ENCODE peak calls at places on chromosomes 5 and 9, in four cellular contexts. One of them, this sample, is unnamed.

GRCh38 chr9:123121457-123121856 is 88.0 kb downstream of the GPR21 start:
- DNase-seq in WTC11: no peak
- DNase-seq in K562: no peak
- DNase-seq in HepG2: peak; percentile 45
- DNase-seq in this sample: no peak

GRCh38 chr5:45288746-45289145 is 407.4 kb downstream of the HCN1 start:
- DNase-seq in WTC11: no peak
- DNase-seq in K562: no peak
- DNase-seq in HepG2: no peak
- DNase-seq in this sample: no peak

GRCh38 chr5:65823174-65823573 is 101.2 kb downstream of the NLN start:
- DNase-seq in WTC11: no peak
- DNase-seq in K562: no peak
- DNase-seq in HepG2: no peak
- DNase-seq in this sample: peak; percentile 62

GRCh38 chr9:118991366-118992285 is 377.6 kb downstream of the BRINP1 start:
- DNase-seq in WTC11: peak; percentile 11
- DNase-seq in K562: no peak
- DNase-seq in HepG2: no peak
- DNase-seq in this sample: no peak

GRCh38 chr5:157379983-157380382 is 80.0 kb upstream of the NIPAL4 start:
- DNase-seq in WTC11: no peak
- DNase-seq in K562: no peak
- DNase-seq in HepG2: no peak
- DNase-seq in this sample: no peak

GRCh38 chr9:1871486-1872181 is 143.5 kb upstream of the SMARCA2 start:
- DNase-seq in WTC11: peak; percentile 16
- DNase-seq in K562: no peak
- DNase-seq in HepG2: peak; percentile 4
- DNase-seq in this sample: no peak

GRCh38 chr9:98280574-98280973 is 25.1 kb upstream of the TBC1D2 start:
- DNase-seq in WTC11: no peak
- DNase-seq in K562: no peak
- DNase-seq in HepG2: no peak
- DNase-seq in this sample: no peak

GRCh38 chr5:95331358-95331757 is 46.5 kb upstream of the MCTP1 start:
- DNase-seq in WTC11: no peak
- DNase-seq in K562: no peak
- DNase-seq in HepG2: no peak
- DNase-seq in this sample: no peak

GRCh38 chr9:99793528-99793927 is 28.2 kb upstream of the NR4A3 start:
- DNase-seq in WTC11: no peak
- DNase-seq in K562: no peak
- DNase-seq in HepG2: no peak
- DNase-seq in this sample: no peak

GRCh38 chr9:74824654-74825053 is 63.1 kb downstream of the TRPM6 start:
- DNase-seq in WTC11: no peak
- DNase-seq in K562: no peak
- DNase-seq in HepG2: no peak
- DNase-seq in this sample: peak; percentile 66

GRCh38 chr5:56783261-56783660 is 32.1 kb upstream of the MAP3K1 start:
- DNase-seq in WTC11: no peak
- DNase-seq in K562: no peak
- DNase-seq in HepG2: no peak
- DNase-seq in this sample: no peak

GRCh38 chr5:2714805-2715204 is 36.7 kb downstream of the IRX2 start:
- DNase-seq in WTC11: no peak
- DNase-seq in K562: no peak
- DNase-seq in HepG2: no peak
- DNase-seq in this sample: no peak

GRCh38 chr5:82031220-82032119 is 59.6 kb downstream of the ATG10 start:
- DNase-seq in WTC11: peak; percentile 48
- DNase-seq in K562: no peak
- DNase-seq in HepG2: no peak
- DNase-seq in this sample: no peak

GRCh38 chr5:158992104-158992740 is 107.5 kb downstream of the EBF1 start:
- DNase-seq in WTC11: no peak
- DNase-seq in K562: no peak
- DNase-seq in HepG2: no peak
- DNase-seq in this sample: no peak

GRCh38 chr5:116652196-116652729 is 77.6 kb upstream of the SEMA6A start:
- DNase-seq in WTC11: peak; percentile 33
- DNase-seq in K562: no peak
- DNase-seq in HepG2: peak; percentile 97
- DNase-seq in this sample: no peak

GRCh38 chr5:138351056-138351455 is 1.4 kb upstream of the KDM3B start:
- DNase-seq in WTC11: no peak
- DNase-seq in K562: no peak
- DNase-seq in HepG2: no peak
- DNase-seq in this sample: no peak

GRCh38 chr9:7320139-7320538 is 479.4 kb downstream of the DMAC1 start:
- DNase-seq in WTC11: no peak
- DNase-seq in K562: no peak
- DNase-seq in HepG2: no peak
- DNase-seq in this sample: peak; percentile 92

GRCh38 chr9:130305381-130305780 is 39.8 kb downstream of the HMCN2 start:
- DNase-seq in WTC11: no peak
- DNase-seq in K562: no peak
- DNase-seq in HepG2: no peak
- DNase-seq in this sample: no peak

GRCh38 chr9:86408121-86408520 is 53.9 kb upstream of the TUT7 start:
- DNase-seq in WTC11: no peak
- DNase-seq in K562: no peak
- DNase-seq in HepG2: no peak
- DNase-seq in this sample: no peak

GRCh38 chr5:60340965-60341471 is 358.9 kb downstream of the DEPDC1B start:
- DNase-seq in WTC11: no peak
- DNase-seq in K562: no peak
- DNase-seq in HepG2: no peak
- DNase-seq in this sample: no peak

GRCh38 chr5:178989311-178989710 is 5.8 kb downstream of the GRM6 start:
- DNase-seq in WTC11: no peak
- DNase-seq in K562: no peak
- DNase-seq in HepG2: no peak
- DNase-seq in this sample: no peak

GRCh38 chr9:125747765-125748510 is 765 bp downstream of the PBX3 start:
- DNase-seq in WTC11: peak; percentile 40
- DNase-seq in K562: peak; percentile 40
- DNase-seq in HepG2: no peak
- DNase-seq in this sample: peak; percentile 44

GRCh38 chr9:120708526-120709224 is 5.6 kb downstream of the MEGF9 start:
- DNase-seq in WTC11: no peak
- DNase-seq in K562: no peak
- DNase-seq in HepG2: no peak
- DNase-seq in this sample: no peak

GRCh38 chr5:149596712-149597111 is 15.4 kb downstream of the ARHGEF37 start:
- DNase-seq in WTC11: no peak
- DNase-seq in K562: no peak
- DNase-seq in HepG2: no peak
- DNase-seq in this sample: no peak

GRCh38 chr9:128689820-128690683 is 1.0 kb downstream of the SET start:
- DNase-seq in WTC11: peak; percentile 36
- DNase-seq in K562: peak; percentile 90
- DNase-seq in HepG2: no peak
- DNase-seq in this sample: peak; percentile 56

GRCh38 chr5:66209350-66209749 is 65.2 kb downstream of the SREK1 start:
- DNase-seq in WTC11: peak; percentile 24
- DNase-seq in K562: no peak
- DNase-seq in HepG2: no peak
- DNase-seq in this sample: peak; percentile 72

GRCh38 chr5:171580506-171581265 is 161.2 kb downstream of the FGF18 start:
- DNase-seq in WTC11: no peak
- DNase-seq in K562: no peak
- DNase-seq in HepG2: no peak
- DNase-seq in this sample: no peak

DNA sequence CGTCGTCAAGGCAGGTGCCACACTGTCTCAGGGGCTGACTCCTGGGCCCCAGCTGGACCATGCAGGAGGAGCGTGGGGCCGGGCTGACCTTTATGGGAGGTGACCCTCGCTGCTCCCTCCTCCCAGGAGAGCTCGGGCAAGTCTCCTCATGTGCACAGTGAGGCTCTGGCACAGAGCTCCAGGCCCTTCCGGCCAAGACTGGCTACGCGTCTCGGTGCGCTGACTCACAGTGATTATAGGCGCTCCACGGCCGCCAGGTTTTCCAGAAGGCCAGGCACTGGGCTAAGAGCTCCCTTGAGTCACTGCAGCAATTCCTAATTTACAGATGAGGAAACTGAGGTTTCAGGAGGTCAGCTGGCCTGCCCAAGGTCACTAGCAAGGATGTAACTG is 47.4 kb downstream of the VAV2 start:
- DNase-seq in WTC11: no peak
- DNase-seq in K562: no peak
- DNase-seq in HepG2: no peak
- DNase-seq in this sample: no peak
- TF ChIP-seq NR3C1 in WTC11: no peak
- TF ChIP-seq NR3C1 in K562: no peak
- TF ChIP-seq NR3C1 in HepG2: no peak
- TF ChIP-seq NR3C1 in this sample: no peak

DNA sequence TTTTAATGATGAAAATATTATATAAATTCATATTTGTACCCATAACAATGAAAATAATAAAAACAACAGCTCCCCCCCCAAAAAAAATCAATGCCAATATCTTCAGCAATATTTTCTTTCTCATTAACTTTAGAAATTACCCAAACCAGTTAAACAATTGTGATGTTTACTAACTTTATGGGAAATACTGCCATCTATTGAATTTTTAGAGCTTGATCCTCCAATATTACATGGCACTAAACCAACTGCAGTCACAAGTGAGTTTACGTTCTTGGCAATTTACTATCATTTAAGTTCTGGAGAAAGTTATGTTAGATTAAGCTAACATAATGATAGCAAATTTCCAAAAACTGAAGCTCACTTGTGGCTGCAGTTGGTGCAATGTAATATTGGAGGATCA is 379.6 kb downstream of the CDH18 start:
- DNase-seq in WTC11: no peak
- DNase-seq in K562: no peak
- DNase-seq in HepG2: no peak
- DNase-seq in this sample: no peak
- TF ChIP-seq ESRRA in WTC11: no peak
- TF ChIP-seq ESRRA in K562: no peak
- TF ChIP-seq ESRRA in HepG2: no peak
- TF ChIP-seq ESRRA in this sample: no peak

GRCh38 chr5:133962131-133962530 is 6.3 kb downstream of the C5orf15 start:
- DNase-seq in WTC11: no peak
- DNase-seq in K562: no peak
- DNase-seq in HepG2: no peak
- DNase-seq in this sample: no peak
- TF ChIP-seq NR3C1 in WTC11: no peak
- TF ChIP-seq NR3C1 in K562: no peak
- TF ChIP-seq NR3C1 in HepG2: no peak
- TF ChIP-seq NR3C1 in this sample: no peak

DNA sequence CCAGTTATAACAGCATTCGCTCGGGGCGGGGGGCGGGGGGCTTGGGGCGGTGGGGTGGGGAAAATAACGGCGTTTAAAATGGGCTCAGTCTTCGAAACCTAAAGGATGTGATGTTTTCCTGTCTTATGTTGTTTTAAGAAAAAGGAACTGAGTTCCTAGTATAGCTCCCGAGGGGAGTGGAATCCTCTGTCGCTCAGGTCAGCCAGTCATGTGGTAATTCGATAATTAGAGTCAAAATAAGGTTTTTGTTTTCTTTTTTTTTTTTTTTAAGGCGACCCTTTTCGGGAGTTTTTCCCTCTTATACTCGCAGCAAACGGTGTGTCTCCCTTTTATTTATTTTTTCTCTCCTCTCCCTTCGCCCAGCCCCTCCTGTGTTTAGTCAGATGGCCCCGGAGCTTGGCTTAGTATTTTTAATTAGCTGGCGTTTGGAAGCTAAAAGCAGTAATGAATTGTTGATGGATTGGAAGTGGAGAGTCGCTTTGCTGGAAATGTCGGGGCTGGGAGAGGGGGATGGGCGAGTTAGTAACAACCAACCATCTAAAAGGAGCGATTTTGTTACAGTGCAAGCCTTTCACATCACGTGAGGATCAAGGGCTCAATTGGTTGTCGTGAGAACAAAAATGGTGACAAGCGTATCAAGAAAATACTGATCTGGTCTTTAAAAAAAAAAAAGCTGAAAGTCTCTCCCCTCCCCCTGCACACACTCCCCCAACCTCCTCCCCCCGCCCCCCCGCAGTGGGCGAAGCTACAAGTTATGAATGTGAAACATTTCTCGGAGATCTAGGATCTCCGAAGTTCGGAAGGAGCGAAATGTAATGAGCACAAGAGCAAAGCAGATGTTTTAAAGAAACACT is 704 bp upstream of the ZNF608 start:
- DNase-seq in WTC11: peak; percentile 66
- DNase-seq in K562: no peak
- DNase-seq in HepG2: peak; percentile 57
- DNase-seq in this sample: peak; percentile 49
- TF ChIP-seq ESRRA in WTC11: no peak
- TF ChIP-seq ESRRA in K562: no peak
- TF ChIP-seq ESRRA in HepG2: no peak
- TF ChIP-seq ESRRA in this sample: no peak

DNA sequence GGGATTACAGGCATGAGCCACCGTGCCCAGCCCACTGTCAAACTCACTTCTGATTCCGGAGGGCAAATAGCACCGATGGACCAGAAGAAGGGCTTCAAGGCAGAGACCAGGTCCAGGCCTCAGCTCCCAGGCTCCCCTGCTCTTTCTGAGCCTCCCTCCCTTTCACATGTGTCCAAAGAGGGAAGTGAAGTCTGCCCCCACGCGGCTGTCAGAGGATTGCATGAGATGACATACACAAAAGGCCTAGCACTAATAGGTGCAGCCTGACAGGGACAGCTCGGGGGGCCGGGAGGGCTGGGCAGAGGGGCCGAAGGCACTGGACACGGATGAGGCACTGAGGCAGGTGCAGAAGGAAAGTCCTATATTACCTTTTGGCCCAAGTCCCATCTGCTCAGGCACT is 16.1 kb downstream of the FBP1 start:
- DNase-seq in WTC11: peak; percentile 79
- DNase-seq in K562: peak; percentile 67
- DNase-seq in HepG2: peak; percentile 85
- DNase-seq in this sample: peak; percentile 50
- TF ChIP-seq NR3C1 in WTC11: no peak
- TF ChIP-seq NR3C1 in K562: no peak
- TF ChIP-seq NR3C1 in HepG2: no peak
- TF ChIP-seq NR3C1 in this sample: no peak

DNA sequence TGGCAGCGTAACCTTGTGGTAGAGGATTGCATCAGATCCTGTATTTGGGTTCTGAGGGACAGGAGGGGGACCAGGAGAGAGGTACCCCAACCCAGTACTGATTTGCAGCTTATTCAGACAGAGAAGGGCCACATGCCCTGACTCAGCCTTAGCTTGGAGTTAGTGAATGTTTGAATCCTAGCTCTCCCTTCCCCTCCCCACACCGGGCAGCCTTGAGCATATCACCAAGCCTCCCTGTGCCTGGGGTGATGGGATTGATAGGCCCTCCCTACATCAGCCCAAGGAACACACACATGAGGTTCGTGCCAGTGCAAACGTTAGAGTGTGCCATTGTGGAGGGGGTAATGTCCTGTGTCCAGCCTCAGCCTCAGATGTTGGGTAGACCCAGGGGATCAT is 71.9 kb downstream of the AMBP start:
- DNase-seq in WTC11: peak; percentile 3
- DNase-seq in K562: no peak
- DNase-seq in HepG2: no peak
- DNase-seq in this sample: no peak
- TF ChIP-seq ESRRA in WTC11: no peak
- TF ChIP-seq ESRRA in K562: no peak
- TF ChIP-seq ESRRA in HepG2: no peak
- TF ChIP-seq ESRRA in this sample: no peak